ENCODE peak calls at places on chromosomes 1 and 21, in seven cellular contexts. One of them, this sample, is unnamed.
A peak's percentile ranks its signal among the peaks of the same experiment; 100 is the strongest.

GRCh38 chr1:229192031-229192430 is 78.9 kb upstream of the RAB4A start:
- DNase-seq in RPMI8226: no peak
- DNase-seq in kidney glomerular epithelial cell: peak; percentile 45
- DNase-seq in NCI-H2081: no peak
- DNase-seq in OCI-LY7: no peak
- DNase-seq in epithelial cell of esophagus: peak; percentile 89
- DNase-seq in smooth muscle cell of the brain vasculature: no peak
- DNase-seq in this sample: peak; percentile 93

GRCh38 chr21:45073301-45074047 is 906 bp upstream of the ADARB1 start:
- DNase-seq in RPMI8226: peak; percentile 30
- DNase-seq in kidney glomerular epithelial cell: no peak
- DNase-seq in NCI-H2081: no peak
- DNase-seq in OCI-LY7: peak; percentile 13
- DNase-seq in epithelial cell of esophagus: peak; percentile 64
- DNase-seq in smooth muscle cell of the brain vasculature: no peak
- DNase-seq in this sample: peak; percentile 50

GRCh38 chr21:28798798-28799197 is 193.9 kb downstream of the LTN1 start:
- DNase-seq in RPMI8226: no peak
- DNase-seq in kidney glomerular epithelial cell: no peak
- DNase-seq in NCI-H2081: no peak
- DNase-seq in OCI-LY7: no peak
- DNase-seq in epithelial cell of esophagus: no peak
- DNase-seq in smooth muscle cell of the brain vasculature: no peak
- DNase-seq in this sample: no peak

GRCh38 chr1:65422241-65423203 is 2.1 kb downstream of the LEPR start:
- DNase-seq in RPMI8226: no peak
- DNase-seq in kidney glomerular epithelial cell: peak; percentile 56
- DNase-seq in NCI-H2081: no peak
- DNase-seq in OCI-LY7: no peak
- DNase-seq in epithelial cell of esophagus: peak; percentile 73
- DNase-seq in smooth muscle cell of the brain vasculature: no peak
- DNase-seq in this sample: peak; percentile 51

GRCh38 chr1:179968994-179969919 is 14.6 kb downstream of the CEP350 start:
- DNase-seq in RPMI8226: peak; percentile 58
- DNase-seq in kidney glomerular epithelial cell: no peak
- DNase-seq in NCI-H2081: no peak
- DNase-seq in OCI-LY7: no peak
- DNase-seq in epithelial cell of esophagus: no peak
- DNase-seq in smooth muscle cell of the brain vasculature: no peak
- DNase-seq in this sample: no peak

GRCh38 chr1:73144321-73144720 is 862.0 kb upstream of the NEGR1 start:
- DNase-seq in RPMI8226: no peak
- DNase-seq in kidney glomerular epithelial cell: no peak
- DNase-seq in NCI-H2081: no peak
- DNase-seq in OCI-LY7: no peak
- DNase-seq in epithelial cell of esophagus: no peak
- DNase-seq in smooth muscle cell of the brain vasculature: no peak
- DNase-seq in this sample: no peak

GRCh38 chr1:203744008-203744972 is 20.7 kb upstream of the LAX1 start:
- DNase-seq in RPMI8226: peak; percentile 77
- DNase-seq in kidney glomerular epithelial cell: no peak
- DNase-seq in NCI-H2081: no peak
- DNase-seq in OCI-LY7: peak; percentile 84
- DNase-seq in epithelial cell of esophagus: peak; percentile 49
- DNase-seq in smooth muscle cell of the brain vasculature: no peak
- DNase-seq in this sample: peak; percentile 53

GRCh38 chr1:60970081-60970509 is 112.3 kb upstream of the NFIA start:
- DNase-seq in RPMI8226: peak; percentile 21
- DNase-seq in kidney glomerular epithelial cell: peak; percentile 29
- DNase-seq in NCI-H2081: peak; percentile 63
- DNase-seq in OCI-LY7: peak; percentile 4
- DNase-seq in epithelial cell of esophagus: peak; percentile 54
- DNase-seq in smooth muscle cell of the brain vasculature: no peak
- DNase-seq in this sample: peak; percentile 42

GRCh38 chr1:4090976-4091660 is 191.0 kb upstream of the C1orf174 start:
- DNase-seq in RPMI8226: no peak
- DNase-seq in kidney glomerular epithelial cell: no peak
- DNase-seq in NCI-H2081: no peak
- DNase-seq in OCI-LY7: no peak
- DNase-seq in epithelial cell of esophagus: no peak
- DNase-seq in smooth muscle cell of the brain vasculature: no peak
- DNase-seq in this sample: no peak

GRCh38 chr21:38760017-38760761 is 45.5 kb upstream of the ETS2 start:
- DNase-seq in RPMI8226: no peak
- DNase-seq in kidney glomerular epithelial cell: no peak
- DNase-seq in NCI-H2081: no peak
- DNase-seq in OCI-LY7: no peak
- DNase-seq in epithelial cell of esophagus: no peak
- DNase-seq in smooth muscle cell of the brain vasculature: no peak
- DNase-seq in this sample: no peak

GRCh38 chr1:209106237-209106741 is 477.2 kb upstream of the CAMK1G start:
- DNase-seq in RPMI8226: peak; percentile 65
- DNase-seq in kidney glomerular epithelial cell: peak; percentile 15
- DNase-seq in NCI-H2081: peak; percentile 71
- DNase-seq in OCI-LY7: no peak
- DNase-seq in epithelial cell of esophagus: peak; percentile 7
- DNase-seq in smooth muscle cell of the brain vasculature: peak; percentile 18
- DNase-seq in this sample: no peak

GRCh38 chr1:147287133-147287865 is 44.8 kb downstream of the CHD1L start:
- DNase-seq in RPMI8226: no peak
- DNase-seq in kidney glomerular epithelial cell: peak; percentile 25
- DNase-seq in NCI-H2081: no peak
- DNase-seq in OCI-LY7: no peak
- DNase-seq in epithelial cell of esophagus: no peak
- DNase-seq in smooth muscle cell of the brain vasculature: no peak
- DNase-seq in this sample: no peak

GRCh38 chr1:51247022-51247421 is 10.9 kb downstream of the RNF11 start:
- DNase-seq in RPMI8226: no peak
- DNase-seq in kidney glomerular epithelial cell: no peak
- DNase-seq in NCI-H2081: no peak
- DNase-seq in OCI-LY7: no peak
- DNase-seq in epithelial cell of esophagus: no peak
- DNase-seq in smooth muscle cell of the brain vasculature: no peak
- DNase-seq in this sample: no peak

GRCh38 chr21:44547656-44548331 is 3.5 kb downstream of the KRTAP10-2 start:
- DNase-seq in RPMI8226: no peak
- DNase-seq in kidney glomerular epithelial cell: no peak
- DNase-seq in NCI-H2081: no peak
- DNase-seq in OCI-LY7: peak; percentile 24
- DNase-seq in epithelial cell of esophagus: no peak
- DNase-seq in smooth muscle cell of the brain vasculature: no peak
- DNase-seq in this sample: no peak

GRCh38 chr1:154151311-154151710 is 3.6 kb downstream of the NUP210L start:
- DNase-seq in RPMI8226: no peak
- DNase-seq in kidney glomerular epithelial cell: no peak
- DNase-seq in NCI-H2081: no peak
- DNase-seq in OCI-LY7: no peak
- DNase-seq in epithelial cell of esophagus: no peak
- DNase-seq in smooth muscle cell of the brain vasculature: no peak
- DNase-seq in this sample: no peak

GRCh38 chr1:222247811-222248310 is 300.0 kb downstream of the HHIPL2 start:
- DNase-seq in RPMI8226: no peak
- DNase-seq in kidney glomerular epithelial cell: no peak
- DNase-seq in NCI-H2081: no peak
- DNase-seq in OCI-LY7: no peak
- DNase-seq in epithelial cell of esophagus: no peak
- DNase-seq in smooth muscle cell of the brain vasculature: no peak
- DNase-seq in this sample: no peak

GRCh38 chr1:31669786-31670582 is 25.3 kb upstream of the PEF1 start:
- DNase-seq in RPMI8226: peak; percentile 97
- DNase-seq in kidney glomerular epithelial cell: peak; percentile 62
- DNase-seq in NCI-H2081: peak; percentile 94
- DNase-seq in OCI-LY7: peak; percentile 16
- DNase-seq in epithelial cell of esophagus: peak; percentile 88
- DNase-seq in smooth muscle cell of the brain vasculature: peak; percentile 28
- DNase-seq in this sample: peak; percentile 83

GRCh38 chr1:153805042-153805745 is 30.0 kb downstream of the SLC27A3 start:
- DNase-seq in RPMI8226: peak; percentile 100
- DNase-seq in kidney glomerular epithelial cell: peak; percentile 68
- DNase-seq in NCI-H2081: no peak
- DNase-seq in OCI-LY7: peak; percentile 90
- DNase-seq in epithelial cell of esophagus: peak; percentile 96
- DNase-seq in smooth muscle cell of the brain vasculature: no peak
- DNase-seq in this sample: peak; percentile 83

GRCh38 chr1:28553229-28553930 is 495 bp downstream of the TRNAU1AP start:
- DNase-seq in RPMI8226: peak; percentile 68
- DNase-seq in kidney glomerular epithelial cell: no peak
- DNase-seq in NCI-H2081: peak; percentile 47
- DNase-seq in OCI-LY7: peak; percentile 59
- DNase-seq in epithelial cell of esophagus: peak; percentile 65
- DNase-seq in smooth muscle cell of the brain vasculature: peak; percentile 6
- DNase-seq in this sample: peak; percentile 73

GRCh38 chr1:215083408-215083961 is 948 bp downstream of the KCNK2 start:
- DNase-seq in RPMI8226: no peak
- DNase-seq in kidney glomerular epithelial cell: no peak
- DNase-seq in NCI-H2081: peak; percentile 67
- DNase-seq in OCI-LY7: no peak
- DNase-seq in epithelial cell of esophagus: peak; percentile 6
- DNase-seq in smooth muscle cell of the brain vasculature: no peak
- DNase-seq in this sample: no peak

GRCh38 chr1:36560177-36560576 is 77.5 kb upstream of the CSF3R start:
- DNase-seq in RPMI8226: no peak
- DNase-seq in kidney glomerular epithelial cell: no peak
- DNase-seq in NCI-H2081: no peak
- DNase-seq in OCI-LY7: no peak
- DNase-seq in epithelial cell of esophagus: no peak
- DNase-seq in smooth muscle cell of the brain vasculature: no peak
- DNase-seq in this sample: no peak

GRCh38 chr1:225754940-225755635 is 22.5 kb upstream of the SRP9 start:
- DNase-seq in RPMI8226: peak; percentile 55
- DNase-seq in kidney glomerular epithelial cell: peak; percentile 48
- DNase-seq in NCI-H2081: no peak
- DNase-seq in OCI-LY7: no peak
- DNase-seq in epithelial cell of esophagus: peak; percentile 40
- DNase-seq in smooth muscle cell of the brain vasculature: no peak
- DNase-seq in this sample: peak; percentile 49

GRCh38 chr1:156961709-156962108 is 41.3 kb downstream of the LRRC71 start:
- DNase-seq in RPMI8226: peak; percentile 75
- DNase-seq in kidney glomerular epithelial cell: no peak
- DNase-seq in NCI-H2081: peak; percentile 16
- DNase-seq in OCI-LY7: peak; percentile 59
- DNase-seq in epithelial cell of esophagus: no peak
- DNase-seq in smooth muscle cell of the brain vasculature: no peak
- DNase-seq in this sample: no peak

GRCh38 chr1:46617108-46617694 is 590 bp upstream of the MOB3C start:
- DNase-seq in RPMI8226: no peak
- DNase-seq in kidney glomerular epithelial cell: no peak
- DNase-seq in NCI-H2081: no peak
- DNase-seq in OCI-LY7: no peak
- DNase-seq in epithelial cell of esophagus: no peak
- DNase-seq in smooth muscle cell of the brain vasculature: no peak
- DNase-seq in this sample: peak; percentile 44

GRCh38 chr1:19710825-19711611 is 46.3 kb downstream of the HTR6 start:
- DNase-seq in RPMI8226: no peak
- DNase-seq in kidney glomerular epithelial cell: peak; percentile 6
- DNase-seq in NCI-H2081: no peak
- DNase-seq in OCI-LY7: no peak
- DNase-seq in epithelial cell of esophagus: no peak
- DNase-seq in smooth muscle cell of the brain vasculature: no peak
- DNase-seq in this sample: no peak

GRCh38 chr21:35084869-35085268 is 35.8 kb upstream of the RUNX1 start:
- DNase-seq in RPMI8226: no peak
- DNase-seq in kidney glomerular epithelial cell: peak; percentile 90
- DNase-seq in NCI-H2081: no peak
- DNase-seq in OCI-LY7: no peak
- DNase-seq in epithelial cell of esophagus: peak; percentile 85
- DNase-seq in smooth muscle cell of the brain vasculature: peak; percentile 36
- DNase-seq in this sample: peak; percentile 89

GRCh38 chr1:156750191-156750931 is 1.1 kb downstream of the HDGF start:
- DNase-seq in RPMI8226: peak; percentile 85
- DNase-seq in kidney glomerular epithelial cell: peak; percentile 24
- DNase-seq in NCI-H2081: peak; percentile 81
- DNase-seq in OCI-LY7: peak; percentile 66
- DNase-seq in epithelial cell of esophagus: peak; percentile 89
- DNase-seq in smooth muscle cell of the brain vasculature: no peak
- DNase-seq in this sample: peak; percentile 93

GRCh38 chr1:17957588-17958267 is 149.9 kb upstream of the IGSF21 start:
- DNase-seq in RPMI8226: no peak
- DNase-seq in kidney glomerular epithelial cell: no peak
- DNase-seq in NCI-H2081: no peak
- DNase-seq in OCI-LY7: no peak
- DNase-seq in epithelial cell of esophagus: peak; percentile 32
- DNase-seq in smooth muscle cell of the brain vasculature: no peak
- DNase-seq in this sample: peak; percentile 34

GRCh38 chr1:202405928-202406327 is 57.4 kb downstream of the PPP1R12B start:
- DNase-seq in RPMI8226: no peak
- DNase-seq in kidney glomerular epithelial cell: no peak
- DNase-seq in NCI-H2081: no peak
- DNase-seq in OCI-LY7: no peak
- DNase-seq in epithelial cell of esophagus: no peak
- DNase-seq in smooth muscle cell of the brain vasculature: no peak
- DNase-seq in this sample: no peak

GRCh38 chr1:7783178-7783711 is 846 bp upstream of the PER3 start:
- DNase-seq in RPMI8226: peak; percentile 63
- DNase-seq in kidney glomerular epithelial cell: no peak
- DNase-seq in NCI-H2081: peak; percentile 77
- DNase-seq in OCI-LY7: peak; percentile 31
- DNase-seq in epithelial cell of esophagus: peak; percentile 25
- DNase-seq in smooth muscle cell of the brain vasculature: no peak
- DNase-seq in this sample: no peak

GRCh38 chr1:46442317-46443161 is 47.1 kb upstream of the DMBX1 start:
- DNase-seq in RPMI8226: peak; percentile 90
- DNase-seq in kidney glomerular epithelial cell: peak; percentile 77
- DNase-seq in NCI-H2081: peak; percentile 72
- DNase-seq in OCI-LY7: peak; percentile 70
- DNase-seq in epithelial cell of esophagus: peak; percentile 88
- DNase-seq in smooth muscle cell of the brain vasculature: peak; percentile 36
- DNase-seq in this sample: peak; percentile 75

GRCh38 chr1:1240822-1241587 is 5.5 kb downstream of the C1QTNF12 start:
- DNase-seq in RPMI8226: peak; percentile 26
- DNase-seq in kidney glomerular epithelial cell: no peak
- DNase-seq in NCI-H2081: no peak
- DNase-seq in OCI-LY7: no peak
- DNase-seq in epithelial cell of esophagus: no peak
- DNase-seq in smooth muscle cell of the brain vasculature: no peak
- DNase-seq in this sample: no peak

GRCh38 chr1:15432327-15432726 is 5.9 kb upstream of the CTRC start:
- DNase-seq in RPMI8226: no peak
- DNase-seq in kidney glomerular epithelial cell: no peak
- DNase-seq in NCI-H2081: no peak
- DNase-seq in OCI-LY7: no peak
- DNase-seq in epithelial cell of esophagus: no peak
- DNase-seq in smooth muscle cell of the brain vasculature: no peak
- DNase-seq in this sample: no peak

GRCh38 chr1:154765970-154766369 is 104.1 kb downstream of the KCNN3 start:
- DNase-seq in RPMI8226: peak; percentile 54
- DNase-seq in kidney glomerular epithelial cell: peak; percentile 28
- DNase-seq in NCI-H2081: no peak
- DNase-seq in OCI-LY7: peak; percentile 25
- DNase-seq in epithelial cell of esophagus: peak; percentile 61
- DNase-seq in smooth muscle cell of the brain vasculature: no peak
- DNase-seq in this sample: peak; percentile 46

GRCh38 chr1:151924691-151925587 is 15.6 kb upstream of the THEM4 start:
- DNase-seq in RPMI8226: peak; percentile 20
- DNase-seq in kidney glomerular epithelial cell: no peak
- DNase-seq in NCI-H2081: no peak
- DNase-seq in OCI-LY7: no peak
- DNase-seq in epithelial cell of esophagus: no peak
- DNase-seq in smooth muscle cell of the brain vasculature: no peak
- DNase-seq in this sample: peak; percentile 27

GRCh38 chr1:185965870-185966269 is 231.7 kb downstream of the HMCN1 start:
- DNase-seq in RPMI8226: no peak
- DNase-seq in kidney glomerular epithelial cell: no peak
- DNase-seq in NCI-H2081: no peak
- DNase-seq in OCI-LY7: no peak
- DNase-seq in epithelial cell of esophagus: no peak
- DNase-seq in smooth muscle cell of the brain vasculature: no peak
- DNase-seq in this sample: no peak

GRCh38 chr1:26318338-26319064 is 743 bp downstream of the CD52 start:
- DNase-seq in RPMI8226: no peak
- DNase-seq in kidney glomerular epithelial cell: no peak
- DNase-seq in NCI-H2081: no peak
- DNase-seq in OCI-LY7: peak; percentile 50
- DNase-seq in epithelial cell of esophagus: no peak
- DNase-seq in smooth muscle cell of the brain vasculature: no peak
- DNase-seq in this sample: no peak

GRCh38 chr1:206754011-206754410 is 16.6 kb upstream of the IL19 start:
- DNase-seq in RPMI8226: no peak
- DNase-seq in kidney glomerular epithelial cell: peak; percentile 47
- DNase-seq in NCI-H2081: no peak
- DNase-seq in OCI-LY7: no peak
- DNase-seq in epithelial cell of esophagus: no peak
- DNase-seq in smooth muscle cell of the brain vasculature: no peak
- DNase-seq in this sample: no peak